ENCODE peak calls at places on chromosomes 3 and 15, in four cellular contexts. B is adrenal gland, Z is mammary epithelial cell, C is stomach. G is an unnamed sample.

GRCh38 chr15:70299931-70300858 is 202.5 kb upstream of the TLE3 start:
- DNase-seq in B (no peak), Z (no peak), C (peak; percentile 45), G (no peak)

GRCh38 chr3:177427540-177427939 is 230.3 kb upstream of the TBL1XR1 start:
- DNase-seq in B (no peak), Z (peak; percentile 77), C (no peak), G (no peak)

GRCh38 chr3:171480526-171480925 is 20.3 kb upstream of the TNIK start:
- DNase-seq in B (no peak), Z (no peak), C (no peak), G (no peak)

GRCh38 chr3:148162132-148162531 is 535.6 kb upstream of the AGTR1 start:
- DNase-seq in B (no peak), Z (no peak), C (no peak), G (no peak)

GRCh38 chr3:172317984-172318383 is 130.3 kb downstream of the GHSR start:
- DNase-seq in B (peak; percentile 44), Z (peak; percentile 92), C (no peak), G (peak; percentile 90)

GRCh38 chr15:64749167-64749566 is 26.2 kb downstream of the RBPMS2 start:
- DNase-seq in B (peak; percentile 80), Z (peak; percentile 48), C (no peak), G (peak; percentile 34)

GRCh38 chr3:109023656-109024254 is 70.1 kb upstream of the GUCA1C start:
- DNase-seq in B (peak; percentile 44), Z (peak; percentile 18), C (peak; percentile 32), G (peak; percentile 4)

GRCh38 chr3:70990190-70990589 is 593.3 kb downstream of the FOXP1 start:
- DNase-seq in B (no peak), Z (no peak), C (no peak), G (no peak)

GRCh38 chr3:28077566-28077965 is 163.9 kb upstream of the CMC1 start:
- DNase-seq in B (no peak), Z (peak; percentile 1), C (no peak), G (no peak)

GRCh38 chr3:150371741-150372254 is 36.3 kb upstream of the TSC22D2 start:
- DNase-seq in B (peak; percentile 77), Z (peak; percentile 98), C (peak; percentile 43), G (peak; percentile 99)

GRCh38 chr15:66673410-66674322 is 28.4 kb upstream of the SMAD6 start:
- DNase-seq in B (peak; percentile 36), Z (no peak), C (peak; percentile 37), G (no peak)

GRCh38 chr3:149020839-149021252 is 29.5 kb downstream of the GYG1 start:
- DNase-seq in B (no peak), Z (no peak), C (no peak), G (no peak)

GRCh38 chr3:63993653-63994079 is 29.6 kb downstream of the PSMD6 start:
- DNase-seq in B (peak; percentile 81), Z (peak; percentile 82), C (peak; percentile 68), G (no peak)

GRCh38 chr15:48642795-48643194 is 2.7 kb downstream of the FBN1 start:
- DNase-seq in B (no peak), Z (no peak), C (no peak), G (no peak)

GRCh38 chr15:45747426-45747825 is 112.6 kb downstream of the SQOR start:
- DNase-seq in B (no peak), Z (peak; percentile 74), C (no peak), G (no peak)

GRCh38 chr15:64894395-64895056 is 17.2 kb upstream of the ANKDD1A start:
- DNase-seq in B (no peak), Z (no peak), C (peak; percentile 61), G (no peak)

GRCh38 chr3:73493543-73494314 is 131.0 kb downstream of the PDZRN3 start:
- DNase-seq in B (peak; percentile 62), Z (no peak), C (no peak), G (no peak)

GRCh38 chr3:74465652-74466415 is 148.6 kb downstream of the CNTN3 start:
- DNase-seq in B (no peak), Z (peak; percentile 31), C (no peak), G (no peak)

GRCh38 chr3:23888617-23889228 is 28.1 kb downstream of the NKIRAS1 start:
- DNase-seq in B (no peak), Z (no peak), C (no peak), G (no peak)

GRCh38 chr3:134054231-134054630 is 24.5 kb upstream of the SLCO2A1 start:
- DNase-seq in B (no peak), Z (no peak), C (no peak), G (no peak)

GRCh38 chr3:182258538-182259177 is 534.6 kb upstream of the ATP11B start:
- DNase-seq in B (no peak), Z (peak; percentile 31), C (no peak), G (peak; percentile 28)

DNA sequence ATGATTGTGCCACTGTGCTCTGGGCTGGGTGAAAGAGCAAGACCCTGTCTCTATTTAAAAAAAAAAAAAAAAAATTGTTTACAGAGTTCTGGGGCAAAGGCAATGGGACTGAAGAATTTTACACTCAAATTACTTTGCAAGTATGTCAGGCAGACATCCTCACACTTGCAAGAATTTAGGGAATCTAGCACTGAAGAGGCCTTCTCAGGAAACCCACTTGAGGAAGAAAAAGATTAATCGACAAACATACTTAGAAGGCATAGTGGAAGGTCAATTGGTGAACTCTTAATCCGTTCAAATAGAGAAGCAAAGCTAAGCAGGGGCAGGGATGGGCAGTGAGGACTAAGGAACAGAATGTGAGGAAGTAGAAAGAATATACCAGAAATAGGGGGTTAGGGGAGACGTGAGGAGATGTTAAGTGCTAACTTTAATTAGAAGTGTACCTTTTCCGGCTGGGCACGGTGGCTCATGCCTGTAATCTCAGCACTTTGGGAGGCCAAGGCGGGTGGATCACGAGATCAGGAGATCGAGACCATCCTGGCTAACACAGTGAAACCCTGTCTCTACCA is 15.0 kb downstream of the ST6GAL1 start:
- DNase-seq in B (no peak), Z (no peak), C (no peak), G (no peak)
- H3K27me3 ChIP-seq in B (no peaks in the 10 kb centered on the region), Z (no peaks in the 10 kb centered on the region), C (no peaks in the 10 kb centered on the region), G (no peaks in the 10 kb centered on the region)

DNA sequence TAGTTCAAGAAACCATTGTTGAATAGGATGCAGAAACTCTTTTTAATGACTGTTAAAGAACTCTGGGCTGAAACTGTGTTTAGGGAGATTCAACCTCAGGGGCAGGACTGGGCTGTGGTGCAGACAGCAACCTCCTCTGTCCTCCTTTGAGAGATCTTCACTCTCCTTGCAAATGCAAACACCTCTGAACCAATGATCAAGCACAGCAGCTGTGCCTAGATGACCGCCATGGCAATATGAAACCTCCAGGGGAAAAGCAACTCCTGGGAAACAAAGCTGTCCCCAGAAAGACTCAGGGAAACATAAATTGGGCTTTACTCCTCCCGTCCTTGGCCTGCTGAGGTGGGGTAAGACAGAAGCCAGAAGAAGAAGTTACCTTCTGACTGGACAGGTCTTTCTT is 52.6 kb downstream of the TBC1D2B start:
- DNase-seq in B (no peak), Z (no peak), C (no peak), G (no peak)
- H3K36me3 ChIP-seq in B (no peaks in the 10 kb centered on the region), Z (no peaks in the 10 kb centered on the region), C (peaks cover 42% of the 10 kb centered on the region), G (peaks cover 2% of the 10 kb centered on the region)

GRCh38 chr3:42957573-42957972 is 21.5 kb upstream of the GASK1A start:
- DNase-seq in B (no peak), Z (no peak), C (no peak), G (no peak)
- TF ChIP-seq CTCF in B (no peak), Z (no peak), C (no peak), G (peak; percentile 13)

GRCh38 chr3:169665264-169666078 is 2.0 kb upstream of the MECOM start:
- DNase-seq in B (no peak), Z (no peak), C (no peak), G (no peak)
- H3K27me3 ChIP-seq in B (peaks cover 86% of the 10 kb centered on the region), Z (peaks cover 63% of the 10 kb centered on the region), C (peaks cover 96% of the 10 kb centered on the region), G (peaks cover 49% of the 10 kb centered on the region)

DNA sequence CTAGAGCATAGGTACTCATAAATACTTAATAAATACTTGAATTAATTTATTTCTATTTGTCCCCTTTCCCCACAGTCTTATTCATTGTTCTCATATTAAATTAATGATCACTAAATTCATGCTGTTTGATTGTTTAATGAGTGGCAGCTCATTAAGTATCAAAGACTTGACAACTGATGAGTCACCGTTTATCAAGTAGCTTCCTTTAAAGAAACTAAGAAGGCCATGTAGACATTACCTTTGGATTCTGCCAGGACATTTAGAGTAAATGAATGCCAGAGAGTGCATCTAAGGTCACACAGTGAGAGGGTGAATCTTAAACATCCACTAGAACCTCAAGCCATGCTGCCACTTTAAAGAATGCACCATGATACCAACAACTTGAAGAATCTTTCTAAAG is 23.9 kb downstream of the ZBED2 start:
- DNase-seq in B (no peak), Z (no peak), C (no peak), G (no peak)
- H3K36me3 ChIP-seq in B (no peaks in the 10 kb centered on the region), Z (no peaks in the 10 kb centered on the region), C (no peaks in the 10 kb centered on the region), G (no peaks in the 10 kb centered on the region)

GRCh38 chr3:186176382-186176990 is 67.6 kb upstream of the ETV5 start:
- DNase-seq in B (no peak), Z (no peak), C (no peak), G (no peak)

GRCh38 chr3:186180891-186181471 is 72.1 kb upstream of the ETV5 start:
- DNase-seq in B (no peak), Z (no peak), C (no peak), G (no peak)

GRCh38 chr3:186182850-186183249 is 74.0 kb upstream of the ETV5 start:
- DNase-seq in B (no peak), Z (no peak), C (no peak), G (no peak)

GRCh38 chr3:186180151-186180550 is 71.3 kb upstream of the ETV5 start:
- DNase-seq in B (no peak), Z (no peak), C (no peak), G (no peak)

DNA sequence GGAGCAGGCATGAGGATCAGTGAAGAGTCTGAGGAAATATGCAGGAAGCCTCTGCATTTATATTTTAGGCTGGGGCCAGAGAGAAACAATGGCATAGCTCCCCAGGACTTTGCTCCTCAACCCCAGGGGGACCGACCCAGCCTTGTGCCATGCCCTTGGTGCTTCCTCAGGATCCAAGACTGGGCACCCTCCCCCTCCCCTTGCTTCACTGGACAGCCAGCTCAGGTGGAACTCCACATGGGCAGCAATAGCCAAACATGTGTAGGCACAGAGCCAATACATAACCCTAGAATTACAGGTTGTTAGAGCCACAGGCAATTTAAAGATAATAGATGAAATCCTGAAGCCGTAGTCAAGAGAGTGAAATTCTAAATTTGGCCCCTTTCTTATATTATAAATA is 73.0 kb upstream of the ETV5 start:
- DNase-seq in B (no peak), Z (no peak), C (no peak), G (no peak)
- TF ChIP-seq CTCF in B (no peak), Z (no peak), C (no peak), G (no peak)

G was measured in kidney epithelial cell.